ENCODE peak calls at places on chromosomes 13 and 19, in seven cellular contexts. G is progenitor cell of endocrine pancreas; R is NCI-H2081 treated with DMSO at 0.1 percent for 48 hours; E is HT-29; O is activated T-cell treated with anti-CD3 and anti-CD28 coated beads for 1 hour; C is HS-5; Z is stimulated activated CD8-positive, alpha-beta memory T cell treated with anti-CD3 and anti-CD28 coated beads, Interleukin-4, amount 100 ng/mL, for 4 hours. D is an unnamed sample.

GRCh38 chr13:96652506-96652905 is 341.8 kb downstream of the OXGR1 start:
- DNase-seq in C (no peak), O (no peak), R (no peak), Z (no peak), G (no peak), E (no peak), D (no peak)

GRCh38 chr19:46206176-46206575 is 23.4 kb upstream of the IGFL1 start:
- DNase-seq in G (no peak), O (no peak), C (no peak), R (no peak), Z (no peak), E (no peak), D (no peak)

GRCh38 chr19:18456974-18457373 is 19.0 kb upstream of the ISYNA1 start:
- DNase-seq in C (no peak), O (no peak), G (no peak), Z (no peak), R (no peak), E (no peak), D (no peak)

GRCh38 chr13:40585911-40586471 is 80.5 kb downstream of the FOXO1 start:
- DNase-seq in Z (no peak), E (no peak), R (no peak), O (no peak), G (no peak), C (no peak), D (no peak)

GRCh38 chr19:41299046-41299754 is 10.8 kb upstream of the CCDC97 start:
- DNase-seq in E (no peak), R (no peak), O (no peak), C (no peak), G (no peak), Z (no peak), D (no peak)

GRCh38 chr13:111853766-111854165 is 213.2 kb upstream of the SOX1 start:
- DNase-seq in E (no peak), Z (no peak), C (no peak), O (no peak), G (no peak), R (peak; percentile 91), D (no peak)

GRCh38 chr13:51681037-51681678 is 96.9 kb downstream of the WDFY2 start:
- DNase-seq in Z (no peak), O (no peak), R (no peak), C (peak; percentile 45), E (peak; percentile 33), G (no peak), D (no peak)

GRCh38 chr13:45003417-45003816 is 14.1 kb downstream of the GPALPP1 start:
- DNase-seq in E (no peak), C (no peak), G (no peak), O (no peak), Z (no peak), R (no peak), D (no peak)

GRCh38 chr19:10501971-10502523 is 1.1 kb downstream of the KEAP1 start:
- DNase-seq in E (peak; percentile 54), G (peak; percentile 17), O (no peak), Z (no peak), C (no peak), R (no peak), D (no peak)

GRCh38 chr19:44891016-44891882 is at the start of gene TOMM40:
- DNase-seq in E (peak; percentile 100), O (peak; percentile 100), G (peak; percentile 22), R (peak; percentile 100), C (no peak), Z (no peak), D (no peak)

GRCh38 chr13:45156565-45157361 is 36.5 kb downstream of the GTF2F2 start:
- DNase-seq in Z (no peak), C (no peak), O (no peak), G (no peak), R (no peak), E (no peak), D (no peak)

GRCh38 chr19:1361601-1362384 is 21.9 kb upstream of the NDUFS7 start:
- DNase-seq in C (no peak), E (no peak), G (no peak), O (no peak), R (no peak), Z (no peak), D (no peak)

GRCh38 chr13:73223372-73223781 is 164.6 kb downstream of the KLF5 start:
- DNase-seq in Z (no peak), E (peak; percentile 50), R (no peak), O (no peak), C (no peak), G (no peak), D (peak; percentile 22)

GRCh38 chr13:97715763-97716162 is 237.7 kb upstream of the IPO5 start:
- DNase-seq in C (no peak), E (no peak), G (no peak), R (no peak), O (no peak), Z (no peak), D (no peak)

GRCh38 chr19:2848625-2849024 is 7.3 kb downstream of the ZNF555 start:
- DNase-seq in O (no peak), R (no peak), Z (no peak), G (no peak), E (no peak), C (no peak), D (no peak)

GRCh38 chr13:27110056-27110746 is 61.4 kb downstream of the USP12 start:
- DNase-seq in E (no peak), C (no peak), O (no peak), Z (no peak), G (no peak), R (no peak), D (no peak)

GRCh38 chr13:89514534-89515312 is 1832.8 kb upstream of the MIR17HG start:
- DNase-seq in E (peak; percentile 66), R (no peak), C (peak; percentile 79), G (no peak), O (no peak), Z (no peak), D (no peak)

GRCh38 chr19:49758292-49758691 is 4.8 kb downstream of the TSKS start:
- DNase-seq in E (no peak), C (no peak), R (no peak), G (no peak), O (no peak), Z (no peak), D (no peak)

GRCh38 chr13:68473834-68474326 is 1243.7 kb upstream of the PCDH9 start:
- DNase-seq in G (no peak), E (no peak), O (no peak), R (no peak), Z (no peak), C (no peak), D (no peak)

GRCh38 chr19:6362351-6362801 is 1.0 kb downstream of the CLPP start:
- DNase-seq in E (no peak), O (no peak), Z (no peak), C (no peak), R (no peak), G (no peak), D (peak; percentile 42)

GRCh38 chr13:59088716-59089115 is 1075.0 kb downstream of the DIAPH3 start:
- DNase-seq in G (no peak), O (no peak), E (no peak), R (no peak), C (no peak), Z (no peak), D (no peak)

GRCh38 chr19:41376241-41376997 is at the start of gene TMEM91:
- DNase-seq in O (no peak), Z (no peak), E (no peak), C (no peak), G (no peak), R (no peak), D (no peak)

GRCh38 chr13:97107815-97108534 is 113.7 kb upstream of the OXGR1 start:
- DNase-seq in Z (no peak), G (no peak), C (no peak), E (no peak), R (no peak), O (no peak), D (no peak)

GRCh38 chr13:62627226-62627625 is 1211.6 kb upstream of the PCDH20 start:
- DNase-seq in Z (no peak), E (no peak), G (no peak), R (no peak), C (no peak), O (no peak), D (no peak)

GRCh38 chr13:36028359-36028758 is 102.8 kb downstream of the DCLK1 start:
- DNase-seq in C (no peak), Z (no peak), O (no peak), R (no peak), G (no peak), E (no peak), D (no peak)

GRCh38 chr19:41784337-41785239 is 11.8 kb upstream of the CEACAM3 start:
- DNase-seq in G (no peak), E (no peak), C (no peak), R (no peak), Z (no peak), O (no peak), D (no peak)

GRCh38 chr13:71327266-71327665 is 539.7 kb downstream of the DACH1 start:
- DNase-seq in R (no peak), C (no peak), O (no peak), Z (no peak), G (no peak), E (no peak), D (no peak)

D was measured in activated T-helper 2 cell treated with anti-CD3 and anti-CD28 coated beads, Interferon-gamma antibody, Interleukin-2, Interleukin-4, amounts not matched to agents 10 μg/mL and 5 μg/mL and 100 μg/mL, durations not matched to agents 14 hours and 24 hours and 36 hours.